ENCODE peak calls at places on chromosomes 12 and 14, in nine cellular contexts. X, P, Y, O, H, B, T, C and L are unnamed samples.

GRCh38 chr14:72558721-72559120 is 335.2 kb downstream of the DPF3 start:
- DNase-seq in Y (peak), P (peak), O (peak), H (peak), B (no peak), C (no peak), T (no peak), X (no peak), L (peak)

GRCh38 chr14:69693145-69693544 is 73.8 kb upstream of the SRSF5 start:
- DNase-seq in P (no peak), B (no peak), T (no peak), X (no peak), C (peak), H (no peak), O (peak), Y (no peak), L (no peak)

GRCh38 chr12:82099216-82099615 is 259.0 kb downstream of the CCDC59 start:
- DNase-seq in B (no peak), P (peak), O (no peak), T (no peak), C (no peak), Y (no peak), X (no peak), H (peak), L (no peak)

GRCh38 chr12:132319991-132320570 is 9.3 kb downstream of the GALNT9 start:
- DNase-seq in B (no peak), C (no peak), P (no peak), Y (no peak), H (no peak), T (no peak), O (no peak), X (no peak), L (no peak)

GRCh38 chr14:31893156-31893813 is 183.8 kb upstream of the ARHGAP5 start:
- DNase-seq in X (no peak), B (no peak), C (no peak), Y (no peak), O (no peak), H (peak), P (peak), T (peak), L (peak)

GRCh38 chr14:65200454-65200853 is 98.1 kb upstream of the MAX start:
- DNase-seq in X (no peak), H (no peak), P (no peak), O (no peak), T (no peak), C (no peak), B (no peak), Y (no peak), L (no peak)

GRCh38 chr12:108478611-108479010 is 36.5 kb upstream of the FICD start:
- DNase-seq in C (no peak), H (no peak), X (no peak), B (no peak), P (no peak), T (no peak), O (no peak), Y (no peak), L (peak)

GRCh38 chr12:76346798-76347420 is 1.3 kb downstream of the BBS10 start:
- DNase-seq in B (no peak), O (peak), X (no peak), T (no peak), C (no peak), P (peak), Y (peak), H (peak), L (peak)

GRCh38 chr12:124397807-124398577 is 103.1 kb downstream of the RFLNA start:
- DNase-seq in O (peak), P (peak), Y (no peak), T (no peak), H (no peak), B (no peak), C (no peak), X (no peak), L (no peak)

GRCh38 chr14:20332946-20333782 is at the start of gene CCNB1IP1:
- DNase-seq in O (peak), X (peak), H (peak), T (peak), Y (peak), C (peak), P (peak), B (peak), L (peak)

GRCh38 chr12:48631071-48631470 is 51.0 kb downstream of the KANSL2 start:
- DNase-seq in T (no peak), X (no peak), H (no peak), B (no peak), P (no peak), O (no peak), Y (no peak), C (no peak), L (peak)

GRCh38 chr14:69822456-69822855 is 25.4 kb upstream of the SLC10A1 start:
- DNase-seq in O (no peak), B (no peak), P (no peak), X (no peak), C (no peak), H (no peak), T (no peak), Y (no peak), L (no peak)

GRCh38 chr12:18811268-18811667 is 73.3 kb downstream of the CAPZA3 start:
- DNase-seq in C (no peak), T (no peak), P (no peak), X (no peak), B (no peak), O (peak), Y (no peak), H (no peak), L (no peak)

GRCh38 chr12:64746663-64747062 is 12.5 kb downstream of the GNS start:
- DNase-seq in B (no peak), Y (peak), P (peak), T (no peak), O (peak), X (no peak), C (no peak), H (peak), L (peak)

GRCh38 chr12:27244680-27245005 is 557 bp downstream of the STK38L start:
- DNase-seq in Y (peak), T (no peak), P (no peak), C (no peak), X (no peak), H (no peak), O (peak), B (no peak), L (peak)